ENCODE peak calls at places on chromosomes 2 and 18, in seven cellular contexts. S is GM12878, W is upper lobe of left lung, I is GM23338, K is HCT116, P is prostate gland, O is HepG2. Y is an unnamed sample.

GRCh38 chr18:48922203-48922800 is 28.5 kb downstream of the SMAD7 start:
- DNase-seq in I (no peak), W (no peak), K (no peak), O (no peak), P (no peak), S (no peak), Y (no peak)

GRCh38 chr2:192090878-192091277 is 103.9 kb downstream of the TMEFF2 start:
- DNase-seq in S (no peak), O (no peak), I (peak), W (no peak), K (no peak), P (no peak), Y (no peak)

GRCh38 chr2:97748397-97748796 is 35.0 kb downstream of the ZAP70 start:
- DNase-seq in I (peak), K (no peak), O (peak), S (no peak), W (no peak), P (no peak), Y (no peak)

GRCh38 chr2:96869281-96869823 is 528 bp downstream of the SEMA4C start:
- DNase-seq in W (peak), P (peak), S (no peak), K (peak), O (peak), I (peak), Y (peak)

GRCh38 chr2:4884117-4884571 is 808.0 kb upstream of the SOX11 start:
- DNase-seq in O (no peak), P (no peak), I (no peak), S (no peak), K (no peak), W (no peak), Y (no peak)

GRCh38 chr2:96985630-96986385 is 572 bp downstream of the FAM178B start:
- DNase-seq in I (no peak), P (no peak), K (no peak), O (no peak), W (no peak), S (no peak), Y (no peak)

GRCh38 chr2:149094217-149095015 is 55.9 kb downstream of the LYPD6B start:
- DNase-seq in W (no peak), O (no peak), K (no peak), P (no peak), S (no peak), I (no peak), Y (no peak)

GRCh38 chr2:102391530-102391929 is 31.4 kb upstream of the IL18RAP start:
- DNase-seq in I (no peak), K (no peak), S (peak), P (no peak), W (no peak), O (no peak), Y (no peak)

GRCh38 chr2:105470979-105471378 is 72.1 kb upstream of the FHL2 start:
- DNase-seq in W (no peak), K (no peak), I (no peak), S (no peak), O (no peak), P (no peak), Y (no peak)

GRCh38 chr18:25136416-25137132 is 215.4 kb downstream of the ZNF521 start:
- DNase-seq in P (no peak), W (no peak), I (no peak), S (no peak), K (no peak), O (no peak), Y (no peak)

GRCh38 chr18:22921762-22922161 is 11.4 kb upstream of the RBBP8 start:
- DNase-seq in W (no peak), K (no peak), O (no peak), I (no peak), S (no peak), P (no peak), Y (no peak)

GRCh38 chr18:74496508-74497307 is 545 bp downstream of the CNDP2 start:
- DNase-seq in I (peak), P (peak), W (peak), K (peak), O (peak), S (no peak), Y (peak)

GRCh38 chr18:28365406-28365805 is 188.5 kb upstream of the CDH2 start:
- DNase-seq in W (no peak), I (no peak), O (no peak), K (no peak), S (no peak), P (no peak), Y (peak)

GRCh38 chr2:174438146-174438886 is 42.8 kb downstream of the SCRN3 start:
- DNase-seq in W (no peak), I (no peak), P (no peak), S (no peak), O (no peak), K (no peak), Y (no peak)

GRCh38 chr2:198639580-198639979 is 818.2 kb downstream of the SATB2 start:
- DNase-seq in S (no peak), O (no peak), I (no peak), P (no peak), W (no peak), K (no peak), Y (no peak)

GRCh38 chr2:74819702-74820101 is 14.2 kb upstream of the HK2 start:
- DNase-seq in I (no peak), S (no peak), O (no peak), K (no peak), W (no peak), P (no peak), Y (no peak)

GRCh38 chr18:13530879-13531387 is 195.4 kb downstream of the FAM210A start:
- DNase-seq in K (peak), P (peak), I (peak), O (no peak), W (peak), S (no peak), Y (peak)

GRCh38 chr2:102235042-102235473 is 48.2 kb downstream of the IL1RL2 start:
- DNase-seq in S (no peak), K (no peak), I (no peak), P (no peak), O (peak), W (no peak), Y (no peak)

GRCh38 chr18:5073026-5073944 is 123.8 kb downstream of the AKAIN1 start:
- DNase-seq in W (no peak), I (peak), K (peak), O (peak), S (no peak), P (no peak), Y (no peak)

GRCh38 chr2:38765149-38765548 is 12.9 kb upstream of the GEMIN6 start:
- DNase-seq in S (no peak), O (no peak), W (no peak), P (no peak), K (no peak), I (no peak), Y (no peak)

GRCh38 chr2:37775908-37776250 is 104.4 kb upstream of the CDC42EP3 start:
- DNase-seq in K (no peak), W (no peak), I (peak), P (peak), O (no peak), S (no peak), Y (peak)

GRCh38 chr2:216492951-216493685 is 5.5 kb upstream of the RPL37A start:
- DNase-seq in P (no peak), O (no peak), I (no peak), S (no peak), K (no peak), W (no peak), Y (no peak)

GRCh38 chr2:71467180-71467815 is 13.9 kb downstream of the DYSF start:
- DNase-seq in W (no peak), I (no peak), K (no peak), O (no peak), S (no peak), P (no peak), Y (no peak)
- TF ChIP-seq POLR2AphosphoS5 in W (no peak), I (no peak), K (no peak), O (no peak), S (no peak), P (no peak), Y (no peak)

GRCh38 chr2:190408538-190409271 is 550 bp downstream of the MFSD6 start:
- DNase-seq in K (peak), I (peak), O (no peak), S (no peak), W (peak), P (peak), Y (peak)
- TF ChIP-seq POLR2AphosphoS5 in K (peak), I (peak), O (no peak), S (peak), W (peak), P (peak), Y (no peak)

DNA sequence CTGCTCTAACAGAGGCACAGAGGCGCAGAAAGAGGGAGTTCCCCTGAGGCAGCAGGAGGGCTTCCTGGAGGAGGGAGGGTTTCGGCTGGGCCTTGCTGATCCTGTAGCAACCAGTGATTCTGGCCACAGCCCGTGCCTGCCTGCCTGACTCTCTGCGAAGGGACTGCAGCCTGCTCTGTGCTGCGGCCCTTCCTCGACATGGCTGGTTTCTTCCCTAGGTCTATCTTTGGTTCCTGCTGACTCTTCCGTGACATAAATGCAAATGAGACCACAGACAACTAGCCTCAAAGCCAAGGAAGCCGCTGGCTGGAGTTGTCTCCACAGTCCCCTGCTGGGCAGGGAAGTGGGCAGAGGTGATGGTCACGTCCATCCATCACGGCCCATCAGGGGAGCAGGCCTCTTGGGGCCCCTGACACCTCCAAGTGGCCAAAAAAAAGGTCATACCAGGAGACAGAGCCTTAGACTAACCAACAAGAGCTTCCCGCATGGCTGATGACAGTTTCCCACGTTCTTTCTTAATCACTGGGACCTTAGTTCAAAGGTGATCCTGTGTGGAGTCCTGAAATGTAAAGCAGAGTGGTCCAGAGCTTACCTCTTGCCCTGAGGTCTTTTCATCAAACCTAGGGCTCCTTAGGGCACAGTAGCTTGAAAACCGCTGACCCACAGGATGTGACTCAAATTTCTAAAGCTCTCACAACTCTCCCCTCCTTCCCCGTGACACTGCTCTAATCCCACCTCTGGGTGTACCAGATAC is 55.3 kb downstream of the HS1BP3 start:
- DNase-seq in O (peak), I (no peak), P (no peak), W (peak), K (no peak), S (peak), Y (no peak)
- TF ChIP-seq POLR2AphosphoS5 in O (no peak), I (no peak), P (no peak), W (no peak), K (no peak), S (peak), Y (no peak)

GRCh38 chr2:20599001-20599600 is 51.8 kb downstream of the HS1BP3 start:
- DNase-seq in O (no peak), W (peak), S (no peak), K (no peak), I (no peak), P (no peak), Y (peak)
- TF ChIP-seq POLR2AphosphoS5 in O (no peak), W (peak), S (no peak), K (no peak), I (no peak), P (peak), Y (peak)

DNA sequence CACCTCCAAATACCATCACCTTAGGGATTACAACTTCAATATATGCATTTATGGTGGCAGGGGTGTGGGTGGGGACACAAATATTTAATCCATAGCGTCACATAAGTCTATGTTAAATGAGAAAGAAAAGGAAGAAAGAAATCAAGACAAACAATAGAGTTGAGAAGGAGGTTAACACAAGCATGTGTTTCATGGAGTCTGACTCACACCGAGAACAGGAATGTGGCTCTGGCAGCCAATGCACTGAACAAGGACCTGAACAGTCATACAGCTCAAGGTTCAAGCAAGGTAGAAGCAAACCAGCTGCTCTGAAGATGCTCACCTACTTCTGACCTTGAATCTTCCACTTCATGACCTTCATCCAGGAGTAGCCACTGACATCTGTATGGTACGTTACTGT is 36.2 kb upstream of the LPIN1 start:
- DNase-seq in K (no peak), O (no peak), W (no peak), I (no peak), P (no peak), S (no peak), Y (peak)
- TF ChIP-seq POLR2AphosphoS5 in K (no peak), O (no peak), W (no peak), I (no peak), P (no peak), S (no peak), Y (no peak)

DNA sequence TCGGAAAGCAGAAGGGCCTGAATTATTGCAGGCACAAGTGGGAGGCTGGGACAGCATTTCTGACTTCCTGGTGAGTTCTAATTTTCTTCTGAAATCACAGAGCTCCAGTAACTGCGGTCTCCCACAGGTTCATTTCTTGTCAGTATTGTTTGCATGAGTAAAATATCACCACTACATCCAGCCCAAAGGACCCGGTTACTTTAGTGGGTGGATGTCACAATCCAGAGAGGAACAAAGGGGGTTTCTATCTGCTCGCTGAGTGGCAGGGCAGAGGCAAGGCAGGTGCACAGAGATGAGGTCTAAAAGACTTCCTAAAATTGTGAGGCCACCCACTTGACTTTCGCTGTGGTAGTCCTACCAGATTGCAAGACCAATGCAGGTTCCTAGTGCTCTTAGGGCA is 800.4 kb upstream of the ID2 start:
- DNase-seq in W (no peak), O (no peak), I (no peak), S (no peak), P (no peak), K (no peak), Y (no peak)
- TF ChIP-seq POLR2AphosphoS5 in W (no peak), O (no peak), I (no peak), S (no peak), P (no peak), K (no peak), Y (no peak)

GRCh38 chr18:59865241-59865986 is 34.4 kb upstream of the PMAIP1 start:
- DNase-seq in O (no peak), S (no peak), W (no peak), P (no peak), I (no peak), K (no peak), Y (no peak)
- TF ChIP-seq POLR2AphosphoS5 in O (no peak), S (no peak), W (no peak), P (no peak), I (no peak), K (no peak), Y (no peak)